ENCODE peak calls at places on chromosomes 2 and 18, in six cellular contexts. J is epithelial cell of esophagus, P is lung microvascular endothelial cell, Z is GM12891, A is KBM-7, B is right lobe of liver. G is an unnamed sample.

GRCh38 chr2:144489315-144489920 is 30.5 kb downstream of the ZEB2 start:
- DNase-seq in B (no peak), Z (no peak), J (no peak), P (no peak), A (no peak), G (no peak)

GRCh38 chr2:209913786-209914185 is 88.7 kb upstream of the RPE start:
- DNase-seq in P (no peak), J (no peak), Z (no peak), A (no peak), B (no peak), G (no peak)

GRCh38 chr2:99608092-99608491 is 118.3 kb upstream of the REV1 start:
- DNase-seq in A (no peak), Z (no peak), J (no peak), B (no peak), P (no peak), G (no peak)

GRCh38 chr2:237471457-237472186 is 15.4 kb upstream of the MLPH start:
- DNase-seq in B (peak), J (peak), P (peak), A (peak), Z (peak), G (peak)

GRCh38 chr2:76472946-76473345 is 762.2 kb upstream of the GCFC2 start:
- DNase-seq in B (no peak), J (no peak), A (no peak), Z (no peak), P (no peak), G (no peak)

GRCh38 chr2:168208652-168209051 is 38.7 kb downstream of the STK39 start:
- DNase-seq in Z (no peak), A (no peak), B (no peak), P (no peak), J (peak), G (no peak)

GRCh38 chr18:39462436-39462835 is 1896.8 kb upstream of the CELF4 start:
- DNase-seq in Z (no peak), P (peak), J (peak), B (no peak), A (no peak), G (no peak)

GRCh38 chr2:44779793-44780192 is 161.7 kb upstream of the SIX3 start:
- DNase-seq in P (no peak), B (no peak), A (no peak), J (no peak), Z (no peak), G (no peak)

GRCh38 chr18:62717059-62717849 is 1.9 kb downstream of the PHLPP1 start:
- DNase-seq in A (peak), P (peak), Z (no peak), B (peak), J (peak), G (peak)

GRCh38 chr2:223101340-223102039 is 49.5 kb downstream of the KCNE4 start:
- DNase-seq in J (peak), Z (no peak), B (no peak), P (peak), A (peak), G (peak)

GRCh38 chr2:218394298-218395089 is 5.2 kb upstream of the CTDSP1 start:
- DNase-seq in B (no peak), J (no peak), A (peak), P (no peak), Z (no peak), G (peak)

GRCh38 chr2:122239440-122239839 is 484.0 kb downstream of the TSN start:
- DNase-seq in B (no peak), Z (no peak), J (no peak), A (no peak), P (no peak), G (no peak)

GRCh38 chr2:188569441-188569840 is 277.8 kb downstream of the GULP1 start:
- DNase-seq in J (no peak), A (no peak), B (no peak), P (no peak), Z (no peak), G (no peak)

GRCh38 chr2:84302513-84303412 is 156.3 kb downstream of the SUCLG1 start:
- DNase-seq in A (peak), Z (peak), J (peak), P (peak), B (peak), G (no peak)

GRCh38 chr2:205947621-205948495 is 138.1 kb downstream of the INO80D start:
- DNase-seq in J (peak), Z (peak), A (peak), P (peak), B (peak), G (peak)

GRCh38 chr2:113309655-113310387 is 31.1 kb upstream of the PAX8 start:
- DNase-seq in A (no peak), Z (no peak), J (peak), B (no peak), P (no peak), G (no peak)

GRCh38 chr2:57881998-57882884 is 164.4 kb upstream of the VRK2 start:
- DNase-seq in J (no peak), A (no peak), B (no peak), Z (no peak), P (peak), G (peak)

GRCh38 chr2:56540901-56541300 is 357.1 kb downstream of the CCDC85A start:
- DNase-seq in Z (no peak), B (no peak), A (no peak), J (no peak), P (no peak), G (no peak)

GRCh38 chr2:102241616-102242260 is 54.9 kb downstream of the IL1RL2 start:
- DNase-seq in P (no peak), J (peak), A (no peak), Z (no peak), B (no peak), G (no peak)

GRCh38 chr2:36451512-36451911 is 95.9 kb downstream of the CRIM1 start:
- DNase-seq in Z (no peak), B (no peak), P (no peak), A (peak), J (no peak), G (no peak)

GRCh38 chr18:80192653-80193385 is 54.5 kb downstream of the PARD6G start:
- DNase-seq in Z (no peak), J (no peak), P (no peak), B (no peak), A (no peak), G (no peak)

GRCh38 chr2:232142049-232142448 is 180.5 kb downstream of the DIS3L2 start:
- DNase-seq in Z (no peak), P (peak), J (peak), B (no peak), A (peak), G (no peak)

GRCh38 chr18:48541026-48541746 is 2.4 kb downstream of the CTIF start:
- DNase-seq in P (peak), A (peak), Z (peak), B (peak), J (peak), G (peak)

GRCh38 chr2:233386382-233387041 is 32.2 kb downstream of the DGKD start:
- DNase-seq in P (peak), Z (no peak), J (peak), B (no peak), A (no peak), G (no peak)

GRCh38 chr2:156784034-156784433 is 347.9 kb downstream of the GPD2 start:
- DNase-seq in J (no peak), Z (no peak), P (no peak), A (no peak), B (no peak), G (peak)

GRCh38 chr2:122705751-122706150 is 950.3 kb downstream of the TSN start:
- DNase-seq in P (no peak), A (no peak), B (no peak), J (no peak), Z (no peak), G (no peak)

G was measured in left colon.